ENCODE peak calls at places on chromosomes 16 and 17, in four cellular contexts. One of them, this sample, is unnamed.

GRCh38 chr16:5523794-5524193 is 426.2 kb upstream of the EEF2KMT start:
- DNase-seq in AML-193: no peak
- DNase-seq in stomach: no peak
- DNase-seq in ELR: no peak
- DNase-seq in this sample: no peak

GRCh38 chr16:89093602-89094251 is at the start of gene ACSF3:
- DNase-seq in stomach: peak
- DNase-seq in ELR: peak
- DNase-seq in AML-193: no peak
- DNase-seq in this sample: peak

GRCh38 chr17:72392056-72393010 is 271.5 kb downstream of the SOX9 start:
- DNase-seq in AML-193: no peak
- DNase-seq in stomach: no peak
- DNase-seq in ELR: peak
- DNase-seq in this sample: peak

GRCh38 chr17:83136931-83137330 is 57.5 kb downstream of the METRNL start:
- DNase-seq in stomach: no peak
- DNase-seq in ELR: no peak
- DNase-seq in AML-193: no peak
- DNase-seq in this sample: no peak

GRCh38 chr17:54996441-54996840 is 27.9 kb downstream of the STXBP4 start:
- DNase-seq in ELR: no peak
- DNase-seq in AML-193: no peak
- DNase-seq in stomach: no peak
- DNase-seq in this sample: no peak

GRCh38 chr17:7803981-7804380 is 30.0 kb upstream of the KDM6B start:
- DNase-seq in ELR: no peak
- DNase-seq in stomach: peak
- DNase-seq in AML-193: no peak
- DNase-seq in this sample: peak

GRCh38 chr16:48335961-48336360 is 49.3 kb downstream of the SIAH1 start:
- DNase-seq in AML-193: no peak
- DNase-seq in ELR: peak
- DNase-seq in stomach: no peak
- DNase-seq in this sample: no peak

GRCh38 chr17:77736721-77737120 is 221.8 kb upstream of the TNRC6C start:
- DNase-seq in AML-193: no peak
- DNase-seq in ELR: no peak
- DNase-seq in stomach: no peak
- DNase-seq in this sample: no peak

GRCh38 chr17:67139784-67140665 is 95.7 kb downstream of the CACNG1 start:
- DNase-seq in ELR: peak
- DNase-seq in AML-193: no peak
- DNase-seq in stomach: no peak
- DNase-seq in this sample: peak

GRCh38 chr16:49544828-49545227 is 171.2 kb downstream of the C16orf78 start:
- DNase-seq in ELR: no peak
- DNase-seq in AML-193: no peak
- DNase-seq in stomach: no peak
- DNase-seq in this sample: no peak

GRCh38 chr17:37490638-37491614 is 1.2 kb downstream of the DUSP14 start:
- DNase-seq in AML-193: peak
- DNase-seq in ELR: peak
- DNase-seq in stomach: no peak
- DNase-seq in this sample: peak

GRCh38 chr17:74858672-74859438 is 830 bp downstream of the GRIN2C start:
- DNase-seq in AML-193: no peak
- DNase-seq in stomach: no peak
- DNase-seq in ELR: no peak
- DNase-seq in this sample: no peak

GRCh38 chr17:82188001-82188961 is 24.4 kb downstream of the CCDC57 start:
- DNase-seq in ELR: no peak
- DNase-seq in stomach: no peak
- DNase-seq in AML-193: no peak
- DNase-seq in this sample: no peak